ENCODE peak calls at places on chromosomes 7 and 10, in six cellular contexts. X is IMR-90, P is neuronal stem cell, N is H1, K is trophoblast cell, C is mesenchymal stem cell. W is an unnamed sample.

GRCh38 chr10:55500931-55501559 is 700.0 kb upstream of the PCDH15 start:
- DNase-seq in X (no peak), N (peak), C (peak), K (peak), P (peak), W (peak)

GRCh38 chr10:49664842-49665355 is 14.6 kb upstream of the C10orf53 start:
- DNase-seq in K (no peak), P (no peak), X (no peak), N (peak), C (no peak), W (peak)

GRCh38 chr10:113273151-113273876 is 279.5 kb upstream of the HABP2 start:
- DNase-seq in K (no peak), N (no peak), P (peak), C (peak), X (no peak), W (no peak)

GRCh38 chr10:45008524-45009161 is 7.9 kb downstream of the ZNF22 start:
- DNase-seq in K (peak), X (peak), C (peak), P (peak), N (no peak), W (no peak)

GRCh38 chr10:124595143-124595883 is 133.7 kb downstream of the LHPP start:
- DNase-seq in X (no peak), N (no peak), K (no peak), P (no peak), C (no peak), W (no peak)

GRCh38 chr7:96136600-96137239 is 185.2 kb downstream of the SLC25A13 start:
- DNase-seq in N (no peak), C (no peak), K (no peak), P (no peak), X (no peak), W (no peak)

GRCh38 chr7:7099584-7100014 is 82.7 kb upstream of the C1GALT1 start:
- DNase-seq in X (peak), N (peak), C (peak), P (peak), K (peak), W (peak)

GRCh38 chr7:104096683-104097082 is 107.2 kb upstream of the RELN start:
- DNase-seq in X (peak), C (no peak), P (peak), N (no peak), K (peak), W (no peak)

GRCh38 chr10:125144209-125144608 is 16.2 kb downstream of the CTBP2 start:
- DNase-seq in C (no peak), N (no peak), K (no peak), P (no peak), X (no peak), W (no peak)

GRCh38 chr7:7522421-7522820 is 13.3 kb downstream of the COL28A1 start:
- DNase-seq in K (no peak), C (no peak), P (no peak), X (peak), N (no peak), W (no peak)

GRCh38 chr7:77791336-77791735 is 6.9 kb downstream of the TMEM60 start:
- DNase-seq in N (no peak), X (no peak), K (no peak), P (no peak), C (peak), W (no peak)

GRCh38 chr10:72122221-72122620 is 33.9 kb upstream of the SPOCK2 start:
- DNase-seq in C (no peak), X (no peak), P (no peak), K (no peak), N (no peak), W (no peak)

DNA sequence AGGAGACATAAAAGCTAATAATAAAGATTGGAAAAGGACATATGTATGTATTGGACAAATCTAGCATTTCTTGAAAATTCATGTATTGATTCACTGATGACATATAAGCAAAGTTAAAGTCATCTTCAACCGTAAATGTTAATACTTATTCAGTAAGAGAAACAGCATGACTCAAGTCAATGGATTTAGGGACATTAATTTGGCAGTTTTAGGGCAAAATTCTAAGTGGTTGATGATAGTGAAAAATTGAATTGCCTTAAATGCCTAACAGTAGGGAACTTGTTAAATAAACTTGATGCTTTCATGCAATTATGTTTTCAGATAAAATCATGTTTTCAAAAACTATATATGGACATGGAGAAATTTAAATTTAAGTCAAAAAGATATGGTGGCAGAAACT is 24.9 kb upstream of the ITGB1 start:
- DNase-seq in N (no peak), K (peak), C (peak), X (peak), P (no peak), W (no peak)
- H2BK120ac ChIP-seq in N (no peak), K (no peak), C (no peak), X (peak), P (no peak), W (no peak)

DNA sequence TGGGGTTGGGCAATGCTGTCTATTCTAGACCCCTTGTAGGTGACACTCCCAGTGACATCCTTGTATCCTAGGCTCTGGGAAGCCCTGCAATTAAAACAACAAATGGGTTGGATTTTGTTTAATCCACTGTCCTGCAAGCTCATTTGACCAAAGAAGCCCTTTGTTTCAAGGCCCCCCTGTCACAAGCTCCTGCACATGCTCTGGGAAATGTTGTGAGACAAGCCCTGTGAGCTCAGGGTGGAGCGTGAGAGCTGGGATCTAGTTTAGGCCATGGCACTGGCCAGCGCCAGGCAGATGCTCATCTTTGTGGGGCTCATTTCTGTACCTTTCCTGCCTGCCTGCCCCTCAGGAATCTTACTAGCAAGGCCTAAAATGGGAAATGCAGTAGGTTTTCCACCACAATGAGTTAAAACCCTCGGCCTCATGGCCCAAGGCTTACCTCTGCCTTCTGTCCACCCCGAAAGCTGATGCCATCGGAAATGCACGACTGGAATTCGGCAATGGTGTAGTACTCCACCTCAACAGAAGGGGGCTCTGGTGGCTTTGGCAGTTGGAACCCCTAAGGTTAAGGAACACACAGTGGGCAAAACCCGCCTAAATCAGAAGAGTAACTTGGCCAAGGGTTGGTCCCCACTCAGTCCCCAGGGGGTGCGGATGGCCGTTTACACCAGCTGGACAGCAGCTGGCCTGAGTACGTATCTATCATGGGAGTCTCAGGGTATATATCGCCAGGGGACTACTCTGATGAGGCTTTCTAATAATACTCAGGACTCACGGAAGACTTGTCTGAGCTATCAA is 112.1 kb downstream of the NEURL1 start:
- DNase-seq in P (no peak), X (peak), K (peak), C (peak), N (peak), W (peak)
- H4K91ac ChIP-seq in P (no peak), X (no peak), K (no peak), C (no peak), N (no peak), W (no peak)

GRCh38 chr10:30531751-30532530 is 97.6 kb downstream of the LYZL2 start:
- DNase-seq in N (no peak), K (peak), C (no peak), X (no peak), P (no peak), W (no peak)

GRCh38 chr10:30537586-30537985 is 92.0 kb downstream of the LYZL2 start:
- DNase-seq in C (no peak), K (no peak), P (no peak), X (no peak), N (no peak), W (no peak)

GRCh38 chr10:30535677-30536076 is 93.9 kb downstream of the LYZL2 start:
- DNase-seq in N (no peak), P (no peak), X (no peak), C (no peak), K (no peak), W (no peak)

GRCh38 chr10:30536578-30536977 is 93.0 kb downstream of the LYZL2 start:
- DNase-seq in K (peak), X (no peak), C (no peak), P (no peak), N (no peak), W (no peak)

DNA sequence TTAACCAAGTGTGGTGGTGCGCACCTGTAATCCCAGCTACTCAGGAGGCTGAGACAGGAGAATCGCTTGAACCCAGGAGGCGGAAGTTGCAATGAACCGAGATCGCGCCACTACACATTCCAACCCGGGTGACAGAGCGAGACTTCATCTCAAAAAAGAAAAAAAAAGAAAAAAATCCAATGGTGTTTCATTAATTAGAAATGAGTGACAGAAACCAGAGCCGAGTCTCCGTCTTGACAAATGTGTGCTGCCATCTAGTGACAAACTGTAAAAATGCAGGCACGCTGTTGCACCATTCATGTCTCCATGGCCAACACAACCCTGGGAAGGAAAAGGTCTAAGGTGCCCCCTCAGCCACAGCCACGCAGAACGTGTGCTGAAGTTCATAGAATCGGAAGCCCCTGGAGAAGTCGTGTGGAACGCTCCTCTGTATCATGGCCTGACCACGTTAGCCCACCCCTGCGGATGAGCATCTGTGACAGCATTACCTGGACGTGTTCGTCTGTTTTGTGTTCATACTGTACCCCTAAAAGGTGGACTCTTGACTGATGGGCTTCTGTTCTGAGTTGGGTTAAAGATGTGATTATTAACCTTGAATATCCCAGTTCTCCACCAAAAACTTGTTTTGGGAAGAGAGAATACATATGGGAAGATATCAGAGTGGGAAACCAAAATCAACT is 94.9 kb downstream of the LYZL2 start:
- DNase-seq in X (peak), N (peak), C (peak), P (peak), K (peak), W (peak)
- H2BK120ac ChIP-seq in X (no peak), N (no peak), C (no peak), P (no peak), K (no peak), W (no peak)

GRCh38 chr7:30977896-30978564 is 14.3 kb downstream of the GHRHR start:
- DNase-seq in C (peak), K (peak), N (peak), X (peak), P (no peak), W (peak)
- H4K91ac ChIP-seq in C (no peak), K (no peak), N (no peak), X (no peak), P (no peak), W (no peak)

GRCh38 chr7:92835140-92835850 is 1.1 kb downstream of the CDK6 start:
- DNase-seq in K (peak), P (peak), C (peak), N (no peak), X (peak), W (peak)

GRCh38 chr7:92837214-92837749 is 909 bp upstream of the CDK6 start:
- DNase-seq in N (no peak), X (peak), P (no peak), C (no peak), K (peak), W (no peak)

GRCh38 chr7:92835851-92836488 is 403 bp downstream of the CDK6 start:
- DNase-seq in X (no peak), C (peak), K (peak), N (peak), P (no peak), W (no peak)

GRCh38 chr7:92834661-92835139 is 1.7 kb downstream of the CDK6 start:
- DNase-seq in P (peak), X (no peak), N (peak), K (no peak), C (peak), W (peak)

GRCh38 chr7:92836489-92837213 is at the start of gene CDK6:
- DNase-seq in P (peak), K (peak), X (peak), C (peak), N (peak), W (peak)
- H2BK120ac ChIP-seq in P (peak), K (peak), X (peak), C (peak), N (no peak), W (no peak)

DNA sequence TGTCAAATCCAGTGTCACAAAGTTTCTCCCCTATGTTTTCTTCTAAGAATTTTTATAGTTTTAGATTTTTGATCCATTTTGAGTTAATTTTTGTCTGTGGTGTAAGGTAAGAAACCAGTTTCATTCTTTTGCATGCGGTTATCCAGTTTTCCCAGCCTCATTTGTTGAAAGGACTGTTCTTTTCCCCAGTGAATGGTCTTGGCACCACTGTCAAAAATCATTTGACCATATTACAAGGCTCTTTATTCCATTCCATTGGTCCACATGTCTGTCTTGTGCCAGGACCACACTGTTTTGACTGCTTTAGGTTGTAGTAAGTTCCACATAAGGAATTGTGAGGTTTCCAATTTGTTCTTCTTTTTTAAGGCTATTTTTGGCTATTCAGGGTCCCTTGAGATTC is 64.0 kb downstream of the INPP5A start:
- DNase-seq in P (no peak), X (no peak), K (no peak), C (no peak), N (no peak), W (no peak)
- H4K91ac ChIP-seq in P (no peak), X (no peak), K (no peak), C (no peak), N (no peak), W (no peak)

DNA sequence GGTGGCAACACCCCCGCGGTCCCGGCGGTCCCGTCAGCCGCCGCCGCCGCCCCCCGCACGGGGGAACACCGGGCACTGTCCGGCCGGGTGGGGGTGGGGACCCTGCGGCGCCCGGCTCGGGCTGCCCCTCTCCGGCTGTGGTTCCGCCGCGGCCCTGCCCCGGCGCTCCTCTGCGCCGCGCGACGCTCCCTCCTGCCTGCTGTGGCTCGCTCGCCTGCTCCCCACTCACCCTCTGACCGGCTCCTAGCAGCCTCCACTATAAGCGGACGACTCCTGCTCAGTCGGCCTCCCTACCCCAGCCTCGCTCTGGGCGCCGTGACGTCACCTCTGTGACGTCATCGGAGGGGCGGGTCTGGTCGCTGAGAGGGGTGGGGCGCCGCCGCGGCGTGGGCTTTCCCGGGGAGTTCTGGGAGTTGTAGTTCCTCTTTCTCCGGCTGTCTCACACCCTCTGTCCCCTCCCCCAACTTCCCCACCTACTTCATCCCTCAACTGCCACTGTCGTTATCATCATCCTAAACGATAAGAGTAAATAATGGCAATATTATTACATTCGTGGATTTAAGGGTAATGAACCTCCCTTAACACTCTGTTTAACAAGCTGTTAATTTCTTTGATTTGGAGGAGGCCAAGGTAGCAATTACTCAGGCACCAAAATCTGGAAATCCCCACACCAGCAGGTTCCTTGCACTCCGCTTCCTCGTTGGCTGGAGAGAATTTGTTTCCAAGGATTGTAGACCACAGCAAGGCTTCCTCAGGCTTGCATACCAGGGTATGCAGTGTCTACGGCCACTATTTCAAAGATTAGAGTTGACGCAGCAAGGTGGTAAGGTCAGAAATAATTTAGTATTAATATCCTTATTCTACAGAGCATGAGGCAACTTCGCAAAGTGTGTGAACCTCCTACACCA is at the start of gene UBE2H:
- DNase-seq in P (peak), N (peak), K (peak), X (peak), C (peak), W (peak)
- H2BK120ac ChIP-seq in P (no peak), N (no peak), K (peak), X (peak), C (peak), W (no peak)

DNA sequence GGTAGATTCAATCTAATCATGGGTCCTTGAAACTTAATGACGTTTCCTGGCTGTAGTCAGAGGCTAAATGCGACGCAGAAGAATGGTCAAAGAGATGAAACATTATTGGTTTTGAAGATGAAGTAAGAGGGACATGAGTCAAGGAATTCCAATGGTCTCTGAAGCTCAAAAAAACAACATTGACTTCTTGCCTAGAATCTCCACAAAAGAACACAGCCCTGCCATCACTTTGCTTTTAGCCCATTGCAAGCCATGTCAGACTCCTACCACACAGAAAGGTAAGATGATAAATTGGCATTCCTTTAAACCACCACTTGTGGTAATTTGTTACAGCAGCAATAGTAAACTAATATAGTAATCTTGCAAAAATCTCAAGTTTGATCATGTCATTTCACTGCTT is 109.4 kb downstream of the TMEM26 start:
- DNase-seq in X (no peak), C (no peak), K (peak), P (no peak), N (no peak), W (no peak)
- H4K91ac ChIP-seq in X (no peak), C (no peak), K (no peak), P (no peak), N (no peak), W (no peak)

DNA sequence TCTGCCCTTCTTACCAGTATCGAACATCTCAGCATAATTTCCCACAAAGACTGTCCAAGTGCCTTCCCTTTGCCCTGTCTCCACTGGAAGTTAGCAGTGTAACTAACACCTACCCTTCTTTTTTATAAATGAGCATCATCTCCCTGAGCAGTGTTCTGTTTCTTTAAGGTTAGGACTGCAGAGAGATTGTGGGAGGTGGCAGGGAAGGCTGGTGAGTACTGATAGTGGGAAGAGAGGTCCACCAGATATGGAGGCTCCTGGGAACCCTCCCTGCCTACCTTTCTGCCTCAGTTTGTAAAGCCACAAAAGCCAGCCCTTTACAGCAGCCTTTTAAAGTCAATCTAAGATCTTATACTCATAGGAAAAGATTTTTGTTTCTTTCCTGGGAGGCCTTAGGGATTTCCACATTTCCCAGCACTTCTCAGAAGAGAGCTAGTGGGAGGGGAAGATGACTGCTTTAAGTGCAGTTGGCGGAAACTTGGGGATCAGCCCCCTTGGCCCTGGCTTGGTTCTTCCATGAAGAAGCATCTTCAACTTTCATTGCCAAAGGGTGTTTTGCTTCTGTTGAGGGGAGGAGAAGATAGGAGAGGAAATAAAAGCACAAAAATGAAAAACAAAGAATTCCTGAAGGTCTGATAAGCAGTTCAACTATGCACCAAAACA is 36.6 kb upstream of the CALD1 start:
- DNase-seq in C (peak), N (no peak), K (no peak), X (peak), P (no peak), W (no peak)
- H2BK120ac ChIP-seq in C (peak), N (no peak), K (peak), X (peak), P (no peak), W (no peak)